ENCODE peak calls at places on chromosome 5, in six cellular contexts. One of them, this sample, is unnamed.

GRCh38 chr5:176776916-176777315 is 33.4 kb upstream of the UNC5A start:
- DNase-seq in HCT116: no peak
- DNase-seq in small intestine: no peak
- DNase-seq in dorsolateral prefrontal cortex: no peak
- DNase-seq in skeletal muscle cell: no peak
- DNase-seq in heart left ventricle: no peak
- DNase-seq in this sample: no peak

GRCh38 chr5:145975361-145976066 is 39.1 kb downstream of the SH3RF2 start:
- DNase-seq in HCT116: peak; percentile 86
- DNase-seq in small intestine: peak; percentile 68
- DNase-seq in dorsolateral prefrontal cortex: no peak
- DNase-seq in skeletal muscle cell: peak; percentile 80
- DNase-seq in heart left ventricle: peak; percentile 8
- DNase-seq in this sample: peak; percentile 25

GRCh38 chr5:119335261-119335677 is 20.6 kb upstream of the TNFAIP8 start:
- DNase-seq in HCT116: no peak
- DNase-seq in small intestine: no peak
- DNase-seq in dorsolateral prefrontal cortex: no peak
- DNase-seq in skeletal muscle cell: no peak
- DNase-seq in heart left ventricle: no peak
- DNase-seq in this sample: no peak

GRCh38 chr5:94785111-94785510 is 166.6 kb downstream of the SLF1 start:
- DNase-seq in HCT116: no peak
- DNase-seq in small intestine: no peak
- DNase-seq in dorsolateral prefrontal cortex: no peak
- DNase-seq in skeletal muscle cell: no peak
- DNase-seq in heart left ventricle: no peak
- DNase-seq in this sample: no peak

GRCh38 chr5:38600334-38601045 is 44.0 kb upstream of the LIFR start:
- DNase-seq in HCT116: no peak
- DNase-seq in small intestine: no peak
- DNase-seq in dorsolateral prefrontal cortex: no peak
- DNase-seq in skeletal muscle cell: peak; percentile 67
- DNase-seq in heart left ventricle: no peak
- DNase-seq in this sample: no peak

GRCh38 chr5:42951847-42952411 is 88.2 kb downstream of the ANXA2R start:
- DNase-seq in HCT116: no peak
- DNase-seq in small intestine: peak; percentile 25
- DNase-seq in dorsolateral prefrontal cortex: no peak
- DNase-seq in skeletal muscle cell: no peak
- DNase-seq in heart left ventricle: peak; percentile 18
- DNase-seq in this sample: no peak

GRCh38 chr5:97986069-97986468 is 787.4 kb upstream of the RGMB start:
- DNase-seq in HCT116: peak; percentile 16
- DNase-seq in small intestine: no peak
- DNase-seq in dorsolateral prefrontal cortex: no peak
- DNase-seq in skeletal muscle cell: peak; percentile 19
- DNase-seq in heart left ventricle: no peak
- DNase-seq in this sample: peak; percentile 28

GRCh38 chr5:91293131-91293530 is 90.0 kb downstream of the ARRDC3 start:
- DNase-seq in HCT116: no peak
- DNase-seq in small intestine: no peak
- DNase-seq in dorsolateral prefrontal cortex: no peak
- DNase-seq in skeletal muscle cell: peak; percentile 46
- DNase-seq in heart left ventricle: no peak
- DNase-seq in this sample: no peak

GRCh38 chr5:127031147-127031862 is 947 bp upstream of the MARCHF3 start:
- DNase-seq in HCT116: no peak
- DNase-seq in small intestine: no peak
- DNase-seq in dorsolateral prefrontal cortex: no peak
- DNase-seq in skeletal muscle cell: no peak
- DNase-seq in heart left ventricle: peak; percentile 17
- DNase-seq in this sample: no peak

GRCh38 chr5:173172166-173172565 is 27.8 kb downstream of the BNIP1 start:
- DNase-seq in HCT116: no peak
- DNase-seq in small intestine: no peak
- DNase-seq in dorsolateral prefrontal cortex: no peak
- DNase-seq in skeletal muscle cell: no peak
- DNase-seq in heart left ventricle: no peak
- DNase-seq in this sample: no peak

GRCh38 chr5:312845-313244 is 8.7 kb upstream of the AHRR start:
- DNase-seq in HCT116: no peak
- DNase-seq in small intestine: no peak
- DNase-seq in dorsolateral prefrontal cortex: no peak
- DNase-seq in skeletal muscle cell: no peak
- DNase-seq in heart left ventricle: no peak
- DNase-seq in this sample: no peak

GRCh38 chr5:118611332-118611945 is 376.9 kb downstream of the DTWD2 start:
- DNase-seq in HCT116: peak; percentile 19
- DNase-seq in small intestine: peak; percentile 21
- DNase-seq in dorsolateral prefrontal cortex: no peak
- DNase-seq in skeletal muscle cell: no peak
- DNase-seq in heart left ventricle: no peak
- DNase-seq in this sample: peak; percentile 3

GRCh38 chr5:107607196-107607595 is 63.5 kb downstream of the EFNA5 start:
- DNase-seq in HCT116: no peak
- DNase-seq in small intestine: no peak
- DNase-seq in dorsolateral prefrontal cortex: no peak
- DNase-seq in skeletal muscle cell: no peak
- DNase-seq in heart left ventricle: no peak
- DNase-seq in this sample: no peak

GRCh38 chr5:107605596-107606125 is 65.1 kb downstream of the EFNA5 start:
- DNase-seq in HCT116: no peak
- DNase-seq in small intestine: no peak
- DNase-seq in dorsolateral prefrontal cortex: no peak
- DNase-seq in skeletal muscle cell: no peak
- DNase-seq in heart left ventricle: no peak
- DNase-seq in this sample: no peak

GRCh38 chr5:107602896-107603295 is 67.8 kb downstream of the EFNA5 start:
- DNase-seq in HCT116: no peak
- DNase-seq in small intestine: no peak
- DNase-seq in dorsolateral prefrontal cortex: no peak
- DNase-seq in skeletal muscle cell: no peak
- DNase-seq in heart left ventricle: no peak
- DNase-seq in this sample: no peak

GRCh38 chr5:107604990-107605389 is 65.7 kb downstream of the EFNA5 start:
- DNase-seq in HCT116: no peak
- DNase-seq in small intestine: no peak
- DNase-seq in dorsolateral prefrontal cortex: no peak
- DNase-seq in skeletal muscle cell: no peak
- DNase-seq in heart left ventricle: no peak
- DNase-seq in this sample: no peak

GRCh38 chr5:107604146-107604910 is 66.4 kb downstream of the EFNA5 start:
- DNase-seq in HCT116: no peak
- DNase-seq in small intestine: no peak
- DNase-seq in dorsolateral prefrontal cortex: no peak
- DNase-seq in skeletal muscle cell: no peak
- DNase-seq in heart left ventricle: no peak
- DNase-seq in this sample: no peak
- H3K4me3 ChIP-seq in HCT116: no peak overlapping the region
- H3K4me3 ChIP-seq in small intestine: no peak overlapping the region
- H3K4me3 ChIP-seq in dorsolateral prefrontal cortex: no peak overlapping the region
- H3K4me3 ChIP-seq in skeletal muscle cell: no peak overlapping the region
- H3K4me3 ChIP-seq in heart left ventricle: no peak overlapping the region
- H3K4me3 ChIP-seq in this sample: no peak overlapping the region

GRCh38 chr5:139460457-139460856 is 2.1 kb downstream of the ECSCR start:
- DNase-seq in HCT116: no peak
- DNase-seq in small intestine: no peak
- DNase-seq in dorsolateral prefrontal cortex: no peak
- DNase-seq in skeletal muscle cell: no peak
- DNase-seq in heart left ventricle: no peak
- DNase-seq in this sample: no peak

GRCh38 chr5:139462582-139463276 is at the start of gene ECSCR:
- DNase-seq in HCT116: no peak
- DNase-seq in small intestine: no peak
- DNase-seq in dorsolateral prefrontal cortex: no peak
- DNase-seq in skeletal muscle cell: no peak
- DNase-seq in heart left ventricle: peak; percentile 78
- DNase-seq in this sample: no peak

GRCh38 chr5:139461698-139462097 is 845 bp downstream of the ECSCR start:
- DNase-seq in HCT116: no peak
- DNase-seq in small intestine: no peak
- DNase-seq in dorsolateral prefrontal cortex: no peak
- DNase-seq in skeletal muscle cell: no peak
- DNase-seq in heart left ventricle: no peak
- DNase-seq in this sample: no peak

GRCh38 chr5:139459451-139459934 is 3.0 kb downstream of the ECSCR start:
- DNase-seq in HCT116: no peak
- DNase-seq in small intestine: no peak
- DNase-seq in dorsolateral prefrontal cortex: no peak
- DNase-seq in skeletal muscle cell: no peak
- DNase-seq in heart left ventricle: peak; percentile 45
- DNase-seq in this sample: no peak

DNA sequence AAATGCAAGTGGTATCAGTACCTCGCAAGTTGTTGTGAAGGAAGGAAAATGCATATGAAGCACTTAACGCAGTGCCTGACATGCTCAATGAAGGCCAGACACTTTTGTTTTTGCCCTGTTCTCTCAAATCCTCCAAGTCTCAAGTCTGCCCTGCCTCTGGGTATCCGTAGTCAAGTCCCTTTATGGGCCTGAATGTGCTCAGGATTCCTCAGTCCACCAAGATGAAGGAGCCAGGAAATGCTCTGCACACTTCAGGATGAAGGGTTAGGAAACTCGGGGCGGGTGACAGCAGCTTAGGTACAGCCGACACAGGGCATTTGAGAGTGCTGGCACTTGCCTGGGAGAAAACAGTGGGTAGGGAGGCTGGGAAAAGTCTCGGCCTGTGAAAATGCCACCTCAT is 1.4 kb downstream of the ECSCR start:
- DNase-seq in HCT116: no peak
- DNase-seq in small intestine: no peak
- DNase-seq in dorsolateral prefrontal cortex: no peak
- DNase-seq in skeletal muscle cell: no peak
- DNase-seq in heart left ventricle: no peak
- DNase-seq in this sample: no peak
- H3K4me3 ChIP-seq in HCT116: no peak overlapping the region
- H3K4me3 ChIP-seq in small intestine: no peak overlapping the region
- H3K4me3 ChIP-seq in dorsolateral prefrontal cortex: no peak overlapping the region
- H3K4me3 ChIP-seq in skeletal muscle cell: no peak overlapping the region
- H3K4me3 ChIP-seq in heart left ventricle: peak overlapping the region; percentile 54
- H3K4me3 ChIP-seq in this sample: no peak overlapping the region

DNA sequence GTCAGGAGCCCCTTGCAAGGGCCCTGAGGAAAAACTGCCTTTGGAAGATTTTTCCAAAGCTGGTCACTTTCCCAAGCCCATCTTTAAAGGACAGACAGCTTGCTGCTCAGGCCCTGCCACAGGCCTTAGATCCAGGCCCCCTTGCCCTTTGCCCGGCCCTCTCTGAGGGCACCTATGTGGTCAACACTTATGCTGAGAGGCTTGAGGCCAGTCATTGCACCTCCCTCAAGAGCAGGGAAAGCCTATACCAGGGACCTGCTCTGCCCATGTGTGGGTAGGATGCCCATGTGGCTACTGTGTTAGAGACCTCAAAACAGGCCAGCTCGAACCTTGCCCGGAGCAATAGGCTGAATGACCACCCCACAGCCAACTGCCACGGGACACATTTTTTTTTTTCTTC is 3.7 kb downstream of the TCF7 start:
- DNase-seq in HCT116: no peak
- DNase-seq in small intestine: no peak
- DNase-seq in dorsolateral prefrontal cortex: no peak
- DNase-seq in skeletal muscle cell: no peak
- DNase-seq in heart left ventricle: no peak
- DNase-seq in this sample: no peak
- H3K4me3 ChIP-seq in HCT116: no peak overlapping the region
- H3K4me3 ChIP-seq in small intestine: no peak overlapping the region
- H3K4me3 ChIP-seq in dorsolateral prefrontal cortex: no peak overlapping the region
- H3K4me3 ChIP-seq in skeletal muscle cell: no peak overlapping the region
- H3K4me3 ChIP-seq in heart left ventricle: no peak overlapping the region
- H3K4me3 ChIP-seq in this sample: no peak overlapping the region

DNA sequence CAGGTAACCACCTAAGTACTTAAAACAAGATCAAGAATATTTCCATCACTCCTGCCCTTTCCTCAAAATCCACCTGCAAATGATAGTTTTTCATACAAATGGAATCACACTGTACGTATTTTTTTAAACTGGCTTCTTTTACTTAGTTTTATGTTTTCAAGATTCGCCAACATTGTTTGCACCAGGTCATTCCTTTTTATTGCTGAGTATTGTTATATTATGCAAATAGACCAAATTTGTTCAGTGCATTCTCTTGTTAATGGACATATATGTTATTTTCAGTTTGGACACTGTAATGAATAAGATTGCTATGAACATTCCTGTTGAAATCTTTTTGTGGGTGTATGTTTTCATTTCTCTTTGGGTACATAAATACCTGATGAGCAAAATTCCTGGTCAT is 8.3 kb upstream of the ANKRD31 start:
- DNase-seq in HCT116: no peak
- DNase-seq in small intestine: no peak
- DNase-seq in dorsolateral prefrontal cortex: no peak
- DNase-seq in skeletal muscle cell: no peak
- DNase-seq in heart left ventricle: no peak
- DNase-seq in this sample: no peak
- H3K4me3 ChIP-seq in HCT116: no peak overlapping the region
- H3K4me3 ChIP-seq in small intestine: no peak overlapping the region
- H3K4me3 ChIP-seq in dorsolateral prefrontal cortex: no peak overlapping the region
- H3K4me3 ChIP-seq in skeletal muscle cell: no peak overlapping the region
- H3K4me3 ChIP-seq in heart left ventricle: no peak overlapping the region
- H3K4me3 ChIP-seq in this sample: no peak overlapping the region

GRCh38 chr5:76607353-76607871 is 15.8 kb downstream of the F2RL2 start:
- DNase-seq in HCT116: no peak
- DNase-seq in small intestine: no peak
- DNase-seq in dorsolateral prefrontal cortex: no peak
- DNase-seq in skeletal muscle cell: no peak
- DNase-seq in heart left ventricle: no peak
- DNase-seq in this sample: no peak
- H3K4me3 ChIP-seq in HCT116: no peak overlapping the region
- H3K4me3 ChIP-seq in small intestine: no peak overlapping the region
- H3K4me3 ChIP-seq in dorsolateral prefrontal cortex: no peak overlapping the region
- H3K4me3 ChIP-seq in skeletal muscle cell: no peak overlapping the region
- H3K4me3 ChIP-seq in heart left ventricle: no peak overlapping the region
- H3K4me3 ChIP-seq in this sample: peak overlapping the region; percentile 18

DNA sequence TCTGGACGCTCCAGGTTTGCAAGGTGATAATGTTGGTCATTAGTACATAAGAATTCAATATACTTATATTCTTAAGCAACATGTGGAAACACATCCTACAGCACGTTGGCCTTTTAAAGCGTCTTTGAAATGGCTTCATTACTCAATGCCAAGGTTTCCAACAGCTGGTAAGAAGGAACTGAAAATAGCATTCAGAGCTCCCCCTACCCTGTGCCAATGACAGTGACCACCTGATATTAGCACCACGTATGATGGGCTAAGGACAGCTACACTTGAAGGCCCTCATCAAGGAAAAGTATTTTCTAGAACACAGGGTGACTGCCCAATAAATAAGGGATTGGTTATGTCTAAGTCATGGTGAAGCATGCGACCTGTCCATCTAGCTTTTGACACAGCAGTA is 9.9 kb downstream of the ZNF622 start:
- DNase-seq in HCT116: no peak
- DNase-seq in small intestine: no peak
- DNase-seq in dorsolateral prefrontal cortex: no peak
- DNase-seq in skeletal muscle cell: no peak
- DNase-seq in heart left ventricle: no peak
- DNase-seq in this sample: no peak
- H3K4me3 ChIP-seq in HCT116: no peak overlapping the region
- H3K4me3 ChIP-seq in small intestine: no peak overlapping the region
- H3K4me3 ChIP-seq in dorsolateral prefrontal cortex: no peak overlapping the region
- H3K4me3 ChIP-seq in skeletal muscle cell: no peak overlapping the region
- H3K4me3 ChIP-seq in heart left ventricle: no peak overlapping the region
- H3K4me3 ChIP-seq in this sample: no peak overlapping the region

GRCh38 chr5:58255970-58256369 is 203.9 kb downstream of the PLK2 start:
- DNase-seq in HCT116: no peak
- DNase-seq in small intestine: no peak
- DNase-seq in dorsolateral prefrontal cortex: no peak
- DNase-seq in skeletal muscle cell: no peak
- DNase-seq in heart left ventricle: no peak
- DNase-seq in this sample: no peak
- H3K4me3 ChIP-seq in HCT116: no peak overlapping the region
- H3K4me3 ChIP-seq in small intestine: no peak overlapping the region
- H3K4me3 ChIP-seq in dorsolateral prefrontal cortex: no peak overlapping the region
- H3K4me3 ChIP-seq in skeletal muscle cell: no peak overlapping the region
- H3K4me3 ChIP-seq in heart left ventricle: no peak overlapping the region
- H3K4me3 ChIP-seq in this sample: no peak overlapping the region